ENCODE peak calls at places on chromosomes 2 and 18, in ten cellular contexts. H, W, J, U, G, X, Y, F, L and E are unnamed samples.

GRCh38 chr2:101116841-101117552 is 34.2 kb downstream of the TBC1D8 start:
- DNase-seq in Y (no peak), F (no peak), W (no peak), G (peak; percentile 61), X (no peak), L (no peak), U (no peak), J (no peak), H (no peak), E (no peak)

GRCh38 chr2:171347591-171348032 is 86.2 kb downstream of the METTL8 start:
- DNase-seq in F (no peak), L (no peak), W (no peak), X (no peak), U (no peak), J (no peak), Y (peak; percentile 84), H (no peak), G (no peak), E (no peak)

GRCh38 chr18:24914685-24915267 is 437.2 kb downstream of the ZNF521 start:
- DNase-seq in L (no peak), Y (no peak), G (no peak), X (no peak), H (no peak), J (no peak), U (no peak), F (no peak), W (no peak), E (peak; percentile 87)

GRCh38 chr18:76281565-76281964 is 213.5 kb downstream of the ZNF516 start:
- DNase-seq in X (no peak), H (no peak), J (no peak), Y (no peak), U (no peak), W (no peak), L (no peak), F (no peak), G (no peak), E (no peak)

GRCh38 chr2:10554961-10555809 is 107.1 kb upstream of the ODC1 start:
- DNase-seq in X (no peak), L (no peak), G (no peak), J (no peak), F (no peak), Y (no peak), U (no peak), H (no peak), W (no peak), E (no peak)

GRCh38 chr2:5696741-5697521 is 4.7 kb downstream of the SOX11 start:
- DNase-seq in G (no peak), L (peak; percentile 11), J (no peak), Y (no peak), X (no peak), H (no peak), W (no peak), F (no peak), U (no peak), E (peak; percentile 68)

GRCh38 chr18:37322497-37323035 is 243.0 kb downstream of the CELF4 start:
- DNase-seq in F (no peak), L (no peak), H (peak; percentile 43), G (peak; percentile 62), U (no peak), Y (no peak), J (peak; percentile 65), X (no peak), W (no peak), E (no peak)

GRCh38 chr2:30758315-30758714 is 48.9 kb downstream of the CAPN13 start:
- DNase-seq in W (no peak), U (peak; percentile 21), F (peak; percentile 19), J (no peak), Y (no peak), G (no peak), H (no peak), L (no peak), X (no peak), E (no peak)

GRCh38 chr2:152594022-152594712 is 123.1 kb downstream of the PRPF40A start:
- DNase-seq in W (no peak), G (no peak), F (peak; percentile 84), H (peak; percentile 45), Y (no peak), J (peak; percentile 44), L (no peak), X (peak; percentile 77), U (no peak), E (peak; percentile 91)

GRCh38 chr2:219551863-219552381 is 8.1 kb downstream of the TMEM198 start:
- DNase-seq in U (no peak), G (no peak), J (no peak), X (no peak), Y (no peak), H (peak; percentile 50), F (no peak), W (no peak), L (no peak), E (no peak)

GRCh38 chr2:239275037-239275685 is 125.7 kb downstream of the HDAC4 start:
- DNase-seq in F (peak; percentile 96), H (peak; percentile 94), Y (peak; percentile 95), G (no peak), W (peak; percentile 69), L (no peak), X (peak; percentile 82), U (peak; percentile 63), J (peak; percentile 62), E (no peak)

GRCh38 chr18:21678897-21679296 is 25.7 kb downstream of the ABHD3 start:
- DNase-seq in Y (no peak), J (no peak), X (no peak), G (no peak), H (no peak), U (no peak), L (no peak), F (no peak), W (no peak), E (no peak)

GRCh38 chr2:71612581-71613520 is 159.5 kb downstream of the DYSF start:
- DNase-seq in W (no peak), G (no peak), F (peak; percentile 66), U (no peak), J (no peak), Y (no peak), L (no peak), X (no peak), H (peak; percentile 31), E (peak; percentile 84)

GRCh38 chr2:9909106-9909505 is 42.4 kb upstream of the GRHL1 start:
- DNase-seq in W (no peak), H (no peak), U (no peak), X (no peak), L (no peak), F (no peak), J (no peak), Y (no peak), G (no peak), E (no peak)

GRCh38 chr2:98459776-98460175 is 15.1 kb downstream of the INPP4A start:
- DNase-seq in W (no peak), F (no peak), J (no peak), X (no peak), G (no peak), U (no peak), Y (no peak), L (no peak), H (peak; percentile 64), E (no peak)

GRCh38 chr2:5914831-5915611 is 222.8 kb downstream of the SOX11 start:
- DNase-seq in Y (peak; percentile 58), J (no peak), H (no peak), U (no peak), X (no peak), W (no peak), G (no peak), F (no peak), L (no peak), E (peak; percentile 78)

GRCh38 chr2:135162377-135162776 is 110.3 kb downstream of the RAB3GAP1 start:
- DNase-seq in Y (no peak), G (no peak), J (no peak), W (no peak), H (no peak), U (peak; percentile 54), X (no peak), F (no peak), L (no peak), E (no peak)

GRCh38 chr18:5197032-5197434 is at the start of gene AKAIN1:
- DNase-seq in G (peak; percentile 19), L (peak; percentile 11), U (peak; percentile 84), Y (no peak), H (no peak), F (no peak), W (no peak), X (no peak), J (peak; percentile 39), E (no peak)

GRCh38 chr2:134124047-134124753 is 129.7 kb upstream of the MGAT5 start:
- DNase-seq in Y (no peak), H (no peak), W (no peak), L (no peak), X (peak; percentile 67), F (no peak), U (no peak), J (no peak), G (no peak), E (no peak)

GRCh38 chr2:3626118-3626816 is 31.4 kb downstream of the COLEC11 start:
- DNase-seq in L (no peak), Y (no peak), X (no peak), F (peak; percentile 49), H (peak; percentile 16), W (no peak), U (peak; percentile 11), J (no peak), G (no peak), E (no peak)